ENCODE peak calls at places on chromosome 5, in six cellular contexts. M is upper lobe of right lung, B is foreskin keratinocyte, W is tibial nerve, C is cardiac muscle cell, I is testis. O is an unnamed sample.

GRCh38 chr5:156240414-156240813 is 86.5 kb upstream of the SGCD start:
- DNase-seq in M (no peak), B (no peak), W (no peak), C (no peak), I (no peak), O (no peak)

GRCh38 chr5:133247881-133248642 is 196.2 kb downstream of the HSPA4 start:
- DNase-seq in M (no peak), B (no peak), W (no peak), C (peak), I (peak), O (no peak)

GRCh38 chr5:24643255-24643654 is 1.5 kb downstream of the CDH10 start:
- DNase-seq in M (no peak), B (no peak), W (no peak), C (no peak), I (no peak), O (no peak)

GRCh38 chr5:63456279-63456678 is 506.0 kb downstream of the HTR1A start:
- DNase-seq in M (no peak), B (no peak), W (no peak), C (no peak), I (no peak), O (no peak)

GRCh38 chr5:65108786-65109743 is 340.3 kb downstream of the CWC27 start:
- DNase-seq in M (no peak), B (peak), W (no peak), C (no peak), I (no peak), O (no peak)

GRCh38 chr5:14782591-14782990 is 89.0 kb downstream of the ANKH start:
- DNase-seq in M (no peak), B (no peak), W (no peak), C (no peak), I (no peak), O (no peak)

GRCh38 chr5:181243521-181244307 is at the start of gene RACK1:
- DNase-seq in M (peak), B (peak), W (peak), C (peak), I (peak), O (peak)

GRCh38 chr5:95822408-95823240 is at the start of gene GLRX:
- DNase-seq in M (peak), B (peak), W (peak), C (peak), I (peak), O (no peak)

GRCh38 chr5:98769256-98770157 is 4.0 kb upstream of the RGMB start:
- DNase-seq in M (peak), B (no peak), W (no peak), C (peak), I (peak), O (peak)

GRCh38 chr5:98775962-98776687 is 2.7 kb downstream of the RGMB start:
- DNase-seq in M (no peak), B (no peak), W (no peak), C (no peak), I (no peak), O (no peak)

GRCh38 chr5:67058998-67059746 is 137.4 kb downstream of the CD180 start:
- DNase-seq in M (no peak), B (no peak), W (no peak), C (peak), I (no peak), O (no peak)

GRCh38 chr5:116497648-116498047 is 77.0 kb downstream of the SEMA6A start:
- DNase-seq in M (no peak), B (no peak), W (no peak), C (no peak), I (no peak), O (no peak)

GRCh38 chr5:57725628-57726504 is 243.3 kb upstream of the ACTBL2 start:
- DNase-seq in M (no peak), B (no peak), W (no peak), C (no peak), I (no peak), O (no peak)

GRCh38 chr5:26833596-26833995 is 204.8 kb downstream of the CDH9 start:
- DNase-seq in M (no peak), B (no peak), W (no peak), C (no peak), I (no peak), O (no peak)

GRCh38 chr5:131634666-131634995 is 398 bp downstream of the RAPGEF6 start:
- DNase-seq in M (no peak), B (no peak), W (peak), C (peak), I (peak), O (peak)

GRCh38 chr5:44085083-44085482 is 304.1 kb downstream of the FGF10 start:
- DNase-seq in M (no peak), B (no peak), W (no peak), C (no peak), I (no peak), O (no peak)

GRCh38 chr5:73299665-73300435 is 126.9 kb downstream of the TMEM174 start:
- DNase-seq in M (no peak), B (no peak), W (no peak), C (no peak), I (no peak), O (no peak)

GRCh38 chr5:142325677-142326479 is 1.1 kb upstream of the SPRY4 start:
- DNase-seq in M (peak), B (peak), W (peak), C (peak), I (peak), O (peak)

GRCh38 chr5:142323480-142324376 is 1.1 kb downstream of the SPRY4 start:
- DNase-seq in M (peak), B (no peak), W (no peak), C (peak), I (no peak), O (no peak)

GRCh38 chr5:142322747-142323479 is 1.9 kb downstream of the SPRY4 start:
- DNase-seq in M (no peak), B (no peak), W (no peak), C (no peak), I (no peak), O (no peak)

GRCh38 chr5:142324871-142325676 is at the start of gene SPRY4:
- DNase-seq in M (peak), B (peak), W (peak), C (peak), I (peak), O (peak)

GRCh38 chr5:142324377-142324870 is 397 bp downstream of the SPRY4 start:
- DNase-seq in M (peak), B (no peak), W (no peak), C (no peak), I (no peak), O (peak)
- TF ChIP-seq CTCF in M (peak), B (no peak), W (no peak), C (peak), I (no peak), O (peak)

DNA sequence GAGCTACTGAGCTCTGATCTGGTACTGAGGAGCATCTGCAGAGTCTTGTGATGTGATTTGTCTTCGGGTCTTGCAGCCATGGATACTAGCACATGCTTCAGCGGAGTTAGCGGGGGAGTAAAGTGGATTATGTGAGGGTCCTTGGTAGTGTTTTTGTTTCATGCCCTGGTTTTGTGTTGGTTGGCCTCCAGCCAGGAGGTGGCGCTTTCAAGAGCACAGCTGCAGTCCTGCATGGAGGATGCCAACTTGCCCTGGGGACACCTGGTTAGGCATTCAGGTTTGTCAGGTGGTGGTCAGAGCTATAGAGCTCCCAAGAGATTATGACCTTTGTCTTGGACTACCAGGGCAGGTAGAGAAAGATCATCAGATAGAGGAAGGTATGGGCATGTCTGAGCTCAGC is 185.8 kb upstream of the CDH6 start:
- DNase-seq in M (no peak), B (no peak), W (no peak), C (no peak), I (no peak), O (no peak)
- TF ChIP-seq CTCF in M (no peak), B (no peak), W (no peak), C (no peak), I (no peak), O (no peak)

GRCh38 chr5:138465288-138466057 is at the start of gene EGR1:
- DNase-seq in M (peak), B (no peak), W (peak), C (peak), I (peak), O (peak)

GRCh38 chr5:138464018-138464387 is 1.3 kb upstream of the EGR1 start:
- DNase-seq in M (peak), B (peak), W (peak), C (peak), I (peak), O (peak)

GRCh38 chr5:138464388-138465287 is 641 bp upstream of the EGR1 start:
- DNase-seq in M (peak), B (peak), W (peak), C (peak), I (peak), O (peak)

GRCh38 chr5:138461343-138462125 is 3.7 kb upstream of the EGR1 start:
- DNase-seq in M (peak), B (peak), W (no peak), C (no peak), I (no peak), O (no peak)

DNA sequence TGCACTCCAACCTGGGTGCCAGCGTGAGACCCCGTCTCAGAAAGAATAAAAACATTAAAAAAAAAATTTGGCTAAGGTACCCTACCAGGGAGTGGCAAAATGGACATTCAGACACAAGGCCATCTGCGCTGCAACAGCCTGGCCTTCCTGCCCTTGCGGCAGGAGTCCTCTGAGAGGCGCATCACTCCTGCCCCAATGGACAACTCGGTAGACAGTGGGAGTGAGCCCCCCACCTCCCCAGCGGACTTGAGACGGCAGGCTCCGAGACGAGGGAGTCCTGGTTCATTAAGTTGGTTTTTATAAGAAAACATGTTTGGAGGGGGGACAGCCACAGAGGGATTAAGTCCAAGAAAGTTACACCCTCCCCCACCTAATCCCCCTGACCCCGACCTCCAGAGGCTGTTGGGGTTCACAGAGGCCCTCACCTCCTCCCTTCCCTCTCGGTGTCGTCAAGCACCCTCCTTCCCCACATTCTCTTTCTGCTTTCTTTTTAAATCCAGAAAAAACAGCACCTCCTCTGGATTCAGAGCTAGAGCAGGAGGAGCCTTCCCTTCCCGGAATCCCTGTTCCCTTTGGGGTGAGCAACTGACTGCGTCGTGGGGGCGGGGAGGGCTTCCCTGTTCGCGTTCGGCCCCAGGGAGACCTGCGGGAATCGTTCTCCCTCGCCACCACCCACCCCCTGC is 1.8 kb upstream of the EGR1 start:
- DNase-seq in M (no peak), B (no peak), W (no peak), C (no peak), I (peak), O (no peak)
- TF ChIP-seq CTCF in M (no peak), B (no peak), W (no peak), C (peak), I (no peak), O (no peak)

GRCh38 chr5:127290019-127290945 is at the start of gene MEGF10:
- DNase-seq in M (peak), B (no peak), W (no peak), C (peak), I (peak), O (peak)
- TF ChIP-seq CTCF in M (peak), B (peak), W (peak), C (peak), I (peak), O (peak)

GRCh38 chr5:142317173-142317572 is 7.6 kb downstream of the SPRY4 start:
- DNase-seq in M (no peak), B (no peak), W (no peak), C (no peak), I (no peak), O (no peak)

GRCh38 chr5:142316051-142316450 is 8.8 kb downstream of the SPRY4 start:
- DNase-seq in M (no peak), B (no peak), W (no peak), C (peak), I (no peak), O (no peak)

GRCh38 chr5:142319105-142319504 is 5.7 kb downstream of the SPRY4 start:
- DNase-seq in M (no peak), B (no peak), W (no peak), C (no peak), I (no peak), O (no peak)

GRCh38 chr5:142316681-142317080 is 8.1 kb downstream of the SPRY4 start:
- DNase-seq in M (no peak), B (no peak), W (no peak), C (no peak), I (no peak), O (no peak)

DNA sequence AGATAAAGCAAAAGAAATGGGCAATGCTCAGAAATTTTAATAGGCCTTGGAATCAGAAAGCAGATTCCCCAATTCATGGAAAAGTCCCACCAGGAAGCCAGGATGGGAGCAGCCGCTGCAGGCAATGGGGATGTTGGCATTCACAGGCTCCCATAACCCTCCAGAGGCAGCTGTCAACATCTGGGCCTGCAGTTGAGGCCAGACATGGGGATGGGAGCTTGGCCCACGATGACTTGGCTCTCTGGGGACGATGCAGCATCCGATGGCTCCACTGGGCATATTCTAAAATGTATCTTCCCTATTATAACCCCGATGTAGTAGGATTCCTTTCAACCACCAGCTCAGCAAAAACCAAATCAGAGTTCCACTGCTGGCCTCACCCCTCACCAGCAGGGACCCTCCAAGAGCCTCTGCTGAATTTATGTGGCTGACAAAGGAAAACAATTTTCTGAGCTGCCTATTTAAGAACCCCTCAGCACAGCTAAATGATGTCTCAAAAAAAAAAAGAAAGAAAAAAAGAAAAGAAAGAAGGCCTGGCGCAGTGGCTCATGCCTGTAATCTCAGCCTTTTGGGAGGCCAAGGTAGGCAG is 7.1 kb downstream of the SPRY4 start:
- DNase-seq in M (no peak), B (no peak), W (no peak), C (no peak), I (no peak), O (no peak)
- TF ChIP-seq CTCF in M (no peak), B (peak), W (no peak), C (peak), I (no peak), O (peak)

GRCh38 chr5:2683720-2684119 is 67.8 kb downstream of the IRX2 start:
- DNase-seq in M (no peak), B (no peak), W (no peak), C (no peak), I (no peak), O (no peak)

GRCh38 chr5:2680979-2681378 is 70.5 kb downstream of the IRX2 start:
- DNase-seq in M (no peak), B (no peak), W (no peak), C (no peak), I (no peak), O (no peak)

GRCh38 chr5:2684606-2685005 is 66.9 kb downstream of the IRX2 start:
- DNase-seq in M (no peak), B (no peak), W (no peak), C (no peak), I (no peak), O (peak)

GRCh38 chr5:2677689-2678088 is 73.8 kb downstream of the IRX2 start:
- DNase-seq in M (no peak), B (no peak), W (no peak), C (no peak), I (no peak), O (no peak)

DNA sequence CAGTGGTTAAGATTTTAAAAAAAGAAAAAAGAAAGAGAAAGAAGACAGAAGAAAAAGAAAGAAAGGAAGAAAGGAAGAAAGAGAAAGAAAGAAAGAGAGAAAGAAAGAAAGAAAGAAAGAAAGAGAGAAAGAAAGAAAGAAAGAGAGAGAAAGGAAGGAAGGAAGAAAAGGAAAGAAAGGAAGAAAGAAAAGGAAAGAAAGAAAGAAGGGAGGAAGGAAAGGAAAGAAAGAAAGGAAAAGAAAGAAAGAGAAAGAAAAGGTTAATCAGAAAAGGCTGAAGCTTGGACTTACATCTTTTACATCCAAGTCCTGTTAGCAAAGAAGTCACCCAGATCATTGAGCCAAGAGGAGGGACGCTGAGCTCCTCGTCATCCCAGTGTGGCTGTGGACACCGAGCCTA is 70.0 kb downstream of the IRX2 start:
- DNase-seq in M (no peak), B (no peak), W (no peak), C (no peak), I (no peak), O (no peak)
- TF ChIP-seq CTCF in M (no peak), B (no peak), W (no peak), C (no peak), I (no peak), O (no peak)

DNA sequence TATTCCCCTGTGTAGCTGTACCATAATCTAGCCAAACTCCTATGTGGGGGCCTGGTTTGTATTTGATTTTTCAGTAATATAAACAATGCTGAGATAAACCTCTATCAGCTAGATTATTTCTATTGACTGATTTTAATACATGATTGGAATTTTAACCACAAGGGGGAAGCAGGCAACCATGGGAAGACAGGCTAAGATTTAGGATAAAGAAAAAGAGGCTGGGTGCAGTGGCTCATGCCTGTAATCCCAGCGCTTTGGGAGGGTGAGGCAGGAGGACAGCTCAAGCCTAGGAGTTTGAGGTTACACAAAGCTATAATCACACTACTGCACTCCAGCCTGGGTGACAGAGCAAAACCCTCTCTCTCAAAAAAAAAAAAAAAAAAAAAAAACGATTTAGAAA is 18.1 kb upstream of the GPX3 start:
- DNase-seq in M (no peak), B (no peak), W (no peak), C (peak), I (no peak), O (peak)
- TF ChIP-seq CTCF in M (peak), B (peak), W (peak), C (peak), I (peak), O (peak)